ENCODE peak calls at places on chromosomes 6 and 20, in ten cellular contexts. Q is HT1080; A is NCI-H2227 treated with DMSO at 0.1 percent for 48 hours; Z is activated CD4-positive, alpha-beta T cell treated with anti-CD3 and anti-CD28 coated beads, Interleukin-2, amount 10 ng/mL, durations not matched to agents 7 days and 5 days; X is stimulated activated CD4-positive, alpha-beta T cell treated with anti-CD3 and anti-CD28 coated beads, Interleukin-4, amount 100 ng/mL, for 1 hour; L is spleen; I is stimulated activated effector memory CD8-positive, alpha-beta T cell treated with anti-CD3 and anti-CD28 coated beads, Interleukin-12 subunit alpha, Interleukin-12 subunit beta, amount 100 ng/mL, for 72 hours; T is activated naive CD4-positive, alpha-beta T cell treated with anti-CD3 and anti-CD28 coated beads for 36 hours; N is hippocampal formation; B is neuronal stem cell. R is an unnamed sample.

GRCh38 chr6:133953634-133954415 is 801 bp downstream of the TBPL1 start:
- DNase-seq in Z (peak), X (no peak), T (peak), A (no peak), B (no peak), N (no peak), Q (no peak), L (no peak), I (no peak), R (no peak)

GRCh38 chr20:32482251-32483220 is 102.6 kb downstream of the NOL4L start:
- DNase-seq in N (no peak), Z (peak), B (peak), X (peak), Q (peak), L (peak), A (no peak), I (peak), T (peak), R (peak)

GRCh38 chr20:19907326-19908056 is 109.7 kb upstream of the NAA20 start:
- DNase-seq in I (no peak), N (no peak), T (no peak), A (no peak), X (no peak), Z (no peak), B (no peak), Q (no peak), L (no peak), R (peak)

GRCh38 chr6:7129784-7130569 is 22.2 kb downstream of the RREB1 start:
- DNase-seq in B (no peak), X (no peak), I (no peak), Q (peak), T (peak), L (peak), Z (no peak), N (no peak), A (no peak), R (peak)

GRCh38 chr6:13005994-13006393 is 289.4 kb downstream of the PHACTR1 start:
- DNase-seq in N (no peak), I (no peak), Q (no peak), L (no peak), X (no peak), T (no peak), A (no peak), B (no peak), Z (no peak), R (no peak)

GRCh38 chr6:140546640-140547039 is 1172.2 kb upstream of the CITED2 start:
- DNase-seq in X (no peak), N (no peak), L (no peak), Z (no peak), A (no peak), B (no peak), T (no peak), I (no peak), Q (no peak), R (no peak)

GRCh38 chr20:64113796-64114355 is 6.5 kb upstream of the NPBWR2 start:
- DNase-seq in L (peak), I (no peak), X (no peak), T (no peak), B (no peak), N (no peak), Q (no peak), A (no peak), Z (peak), R (peak)

GRCh38 chr20:50467618-50468373 is 42.4 kb upstream of the PTPN1 start:
- DNase-seq in Q (peak), N (no peak), Z (peak), T (peak), I (no peak), A (peak), X (peak), B (no peak), L (no peak), R (peak)

GRCh38 chr6:85516168-85516567 is 66.3 kb downstream of the NT5E start:
- DNase-seq in B (no peak), A (no peak), Z (no peak), N (no peak), X (no peak), I (no peak), Q (peak), L (no peak), T (no peak), R (no peak)

GRCh38 chr6:17413313-17413750 is 19.9 kb downstream of the CAP2 start:
- DNase-seq in Q (peak), I (no peak), N (no peak), Z (no peak), L (no peak), T (no peak), B (no peak), A (no peak), X (no peak), R (no peak)

GRCh38 chr6:27501187-27501586 is 28.3 kb upstream of the ZNF184 start:
- DNase-seq in A (no peak), Q (no peak), N (no peak), Z (no peak), L (no peak), I (no peak), X (no peak), T (no peak), B (no peak), R (no peak)

GRCh38 chr20:37564388-37565133 is 36.9 kb upstream of the BLCAP start:
- DNase-seq in L (peak), A (peak), X (peak), N (no peak), T (peak), Z (peak), B (peak), Q (peak), I (peak), R (peak)

GRCh38 chr6:136067731-136068341 is 182.3 kb downstream of the MTFR2 start:
- DNase-seq in I (no peak), A (no peak), X (no peak), N (no peak), T (no peak), L (no peak), Z (no peak), Q (peak), B (peak), R (no peak)

GRCh38 chr20:47070176-47070575 is 175.5 kb downstream of the EYA2 start:
- DNase-seq in N (no peak), I (no peak), X (no peak), Q (no peak), L (no peak), A (no peak), T (no peak), Z (no peak), B (no peak), R (no peak)

GRCh38 chr6:89649682-89650081 is 11.1 kb upstream of the LYRM2 start:
- DNase-seq in L (no peak), X (no peak), I (no peak), N (no peak), B (no peak), T (no peak), Z (no peak), Q (no peak), A (no peak), R (no peak)

GRCh38 chr6:130602151-130602770 is 224.9 kb upstream of the SMLR1 start:
- DNase-seq in T (peak), Q (peak), Z (no peak), B (no peak), L (no peak), A (no peak), X (no peak), I (no peak), N (no peak), R (no peak)

GRCh38 chr6:80439721-80440488 is 333.4 kb downstream of the BCKDHB start:
- DNase-seq in A (no peak), B (no peak), L (no peak), I (no peak), Q (peak), Z (no peak), X (no peak), N (no peak), T (no peak), R (no peak)

GRCh38 chr6:42300701-42301100 is 83.0 kb upstream of the MRPS10 start:
- DNase-seq in T (no peak), B (no peak), Q (no peak), Z (no peak), A (no peak), I (no peak), N (no peak), X (no peak), L (no peak), R (no peak)

GRCh38 chr20:9886227-9886626 is 47.4 kb upstream of the PAK5 start:
- DNase-seq in B (no peak), X (no peak), L (no peak), Q (peak), Z (no peak), A (no peak), T (no peak), N (no peak), I (no peak), R (no peak)

GRCh38 chr6:37691904-37692806 is 5.5 kb downstream of the MDGA1 start:
- DNase-seq in A (peak), Q (peak), X (peak), L (peak), Z (peak), N (peak), B (no peak), T (peak), I (peak), R (peak)

GRCh38 chr20:58117944-58118343 is 110.5 kb downstream of the ANKRD60 start:
- DNase-seq in L (no peak), B (no peak), X (no peak), I (no peak), Z (no peak), A (no peak), T (no peak), N (no peak), Q (peak), R (no peak)

GRCh38 chr6:32933661-32934085 is 7.2 kb downstream of the HLA-DMB start:
- DNase-seq in N (peak), Q (peak), I (peak), B (peak), L (peak), T (peak), X (peak), Z (peak), A (peak), R (peak)

GRCh38 chr6:45684476-45684875 is 306.7 kb upstream of the SUPT3H start:
- DNase-seq in N (no peak), Z (no peak), L (no peak), B (no peak), I (no peak), Q (no peak), X (no peak), A (no peak), T (no peak), R (no peak)

GRCh38 chr6:80217799-80218198 is 111.3 kb downstream of the BCKDHB start:
- DNase-seq in N (no peak), X (no peak), A (no peak), B (no peak), Z (no peak), T (no peak), I (no peak), Q (no peak), L (no peak), R (no peak)

GRCh38 chr6:2101213-2101612 is 144.2 kb downstream of the GMDS start:
- DNase-seq in I (no peak), L (no peak), Z (no peak), B (no peak), X (no peak), T (no peak), N (no peak), A (no peak), Q (no peak), R (no peak)

GRCh38 chr20:57260065-57260958 is 6.1 kb downstream of the BMP7 start:
- DNase-seq in I (no peak), Q (no peak), N (no peak), T (no peak), Z (no peak), X (no peak), L (no peak), A (no peak), B (no peak), R (peak)

R was measured in adrenal gland.